ENCODE peak calls at places on chromosome 18, in eight cellular contexts. Y is A549, X is endothelial cell of umbilical vein, J is ovary, A is heart left ventricle, K is IMR-90, P is Peyer's patch, F is breast epithelium. S is an unnamed sample.
A peak's percentile ranks its signal among the peaks of the same experiment; 100 is the strongest.

GRCh38 chr18:65754121-65754520 is 3.3 kb downstream of the CDH7 start:
- DNase-seq in Y (no peak), X (no peak), J (no peak), A (no peak), K (no peak), P (no peak), F (no peak), S (no peak)

GRCh38 chr18:59268722-59269562 is 4.3 kb downstream of the RAX start:
- DNase-seq in Y (peak; percentile 58), X (no peak), J (no peak), A (no peak), K (no peak), P (no peak), F (no peak), S (no peak)

GRCh38 chr18:76075777-76076176 is 419.3 kb downstream of the ZNF516 start:
- DNase-seq in Y (no peak), X (no peak), J (no peak), A (no peak), K (no peak), P (no peak), F (no peak), S (no peak)

GRCh38 chr18:79117380-79117779 is 48.2 kb downstream of the ATP9B start:
- DNase-seq in Y (no peak), X (no peak), J (no peak), A (no peak), K (peak; percentile 18), P (no peak), F (no peak), S (no peak)

GRCh38 chr18:77250926-77251729 is 1.5 kb downstream of the GALR1 start:
- DNase-seq in Y (no peak), X (no peak), J (no peak), A (no peak), K (no peak), P (no peak), F (no peak), S (no peak)

GRCh38 chr18:48787523-48788151 is 163.1 kb downstream of the SMAD7 start:
- DNase-seq in Y (no peak), X (no peak), J (peak; percentile 11), A (peak; percentile 14), K (peak; percentile 23), P (peak; percentile 33), F (no peak), S (peak; percentile 11)

GRCh38 chr18:47881752-47882455 is 48.6 kb downstream of the SMAD2 start:
- DNase-seq in Y (peak; percentile 64), X (no peak), J (no peak), A (no peak), K (peak; percentile 61), P (no peak), F (peak; percentile 27), S (no peak)

GRCh38 chr18:62258606-62259005 is 66.5 kb upstream of the TNFRSF11A start:
- DNase-seq in Y (no peak), X (no peak), J (no peak), A (no peak), K (no peak), P (no peak), F (no peak), S (no peak)

GRCh38 chr18:5462227-5462626 is 81.6 kb downstream of the EPB41L3 start:
- DNase-seq in Y (no peak), X (no peak), J (no peak), A (no peak), K (no peak), P (no peak), F (no peak), S (no peak)

GRCh38 chr18:25169701-25170100 is 182.3 kb downstream of the ZNF521 start:
- DNase-seq in Y (no peak), X (no peak), J (no peak), A (no peak), K (peak; percentile 53), P (no peak), F (no peak), S (no peak)

GRCh38 chr18:26536032-26536431 is 12.3 kb downstream of the KCTD1 start:
- DNase-seq in Y (no peak), X (no peak), J (no peak), A (no peak), K (no peak), P (no peak), F (no peak), S (no peak)

GRCh38 chr18:8142131-8142711 is 467.0 kb upstream of the RAB12 start:
- DNase-seq in Y (no peak), X (peak; percentile 57), J (no peak), A (no peak), K (peak; percentile 72), P (no peak), F (no peak), S (no peak)

GRCh38 chr18:23143059-23143831 is 8.0 kb downstream of the CABLES1 start:
- DNase-seq in Y (no peak), X (no peak), J (no peak), A (no peak), K (no peak), P (peak; percentile 77), F (peak; percentile 70), S (peak; percentile 56)

GRCh38 chr18:70672581-70672980 is 383.7 kb downstream of the SOCS6 start:
- DNase-seq in Y (no peak), X (no peak), J (no peak), A (no peak), K (no peak), P (no peak), F (no peak), S (no peak)

GRCh38 chr18:49907346-49907929 is 94.1 kb upstream of the ACAA2 start:
- DNase-seq in Y (no peak), X (no peak), J (no peak), A (no peak), K (no peak), P (no peak), F (no peak), S (no peak)

GRCh38 chr18:11845653-11846052 is 5.6 kb upstream of the CHMP1B start:
- DNase-seq in Y (no peak), X (no peak), J (no peak), A (no peak), K (no peak), P (no peak), F (no peak), S (no peak)

GRCh38 chr18:80088823-80089222 is 20.2 kb upstream of the ADNP2 start:
- DNase-seq in Y (peak; percentile 4), X (no peak), J (no peak), A (no peak), K (no peak), P (no peak), F (no peak), S (no peak)

DNA sequence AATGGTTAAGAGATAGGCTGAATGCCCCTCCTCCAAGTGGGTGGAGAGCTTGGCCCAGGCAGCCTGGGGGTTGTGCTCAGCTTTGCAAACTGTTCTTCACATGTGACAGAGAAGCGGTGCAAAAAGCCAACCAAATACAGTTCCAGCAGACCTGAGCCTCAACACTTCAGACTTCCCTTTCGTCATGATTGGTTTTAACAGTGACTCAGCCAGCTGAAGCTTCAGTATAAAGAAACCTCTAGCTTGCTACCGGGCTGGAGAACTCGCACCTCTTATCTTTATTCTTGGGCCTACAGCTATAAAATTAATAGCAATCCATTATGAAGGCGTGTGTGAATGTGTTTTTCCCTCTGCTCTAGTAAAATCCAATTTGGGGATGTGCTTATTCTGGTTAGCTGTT is 20.0 kb downstream of the SETBP1 start:
- DNase-seq in Y (no peak), X (no peak), J (peak; percentile 45), A (no peak), K (no peak), P (no peak), F (no peak), S (peak; percentile 51)
- TF ChIP-seq POLR2A in Y (no peak), X (no peak), J (no peak), A (no peak), K (no peak), P (no peak), F (no peak), S (no peak)

GRCh38 chr18:46464926-46465655 is 191.9 kb downstream of the LOXHD1 start:
- DNase-seq in Y (no peak), X (no peak), J (no peak), A (no peak), K (no peak), P (no peak), F (no peak), S (no peak)

GRCh38 chr18:46469186-46469915 is 187.7 kb downstream of the LOXHD1 start:
- DNase-seq in Y (peak; percentile 13), X (no peak), J (no peak), A (no peak), K (no peak), P (no peak), F (peak; percentile 64), S (no peak)

GRCh38 chr18:46462523-46462922 is 194.5 kb downstream of the LOXHD1 start:
- DNase-seq in Y (no peak), X (no peak), J (no peak), A (no peak), K (no peak), P (no peak), F (no peak), S (no peak)

GRCh38 chr18:46468431-46469180 is 188.4 kb downstream of the LOXHD1 start:
- DNase-seq in Y (no peak), X (no peak), J (no peak), A (no peak), K (no peak), P (no peak), F (no peak), S (no peak)

DNA sequence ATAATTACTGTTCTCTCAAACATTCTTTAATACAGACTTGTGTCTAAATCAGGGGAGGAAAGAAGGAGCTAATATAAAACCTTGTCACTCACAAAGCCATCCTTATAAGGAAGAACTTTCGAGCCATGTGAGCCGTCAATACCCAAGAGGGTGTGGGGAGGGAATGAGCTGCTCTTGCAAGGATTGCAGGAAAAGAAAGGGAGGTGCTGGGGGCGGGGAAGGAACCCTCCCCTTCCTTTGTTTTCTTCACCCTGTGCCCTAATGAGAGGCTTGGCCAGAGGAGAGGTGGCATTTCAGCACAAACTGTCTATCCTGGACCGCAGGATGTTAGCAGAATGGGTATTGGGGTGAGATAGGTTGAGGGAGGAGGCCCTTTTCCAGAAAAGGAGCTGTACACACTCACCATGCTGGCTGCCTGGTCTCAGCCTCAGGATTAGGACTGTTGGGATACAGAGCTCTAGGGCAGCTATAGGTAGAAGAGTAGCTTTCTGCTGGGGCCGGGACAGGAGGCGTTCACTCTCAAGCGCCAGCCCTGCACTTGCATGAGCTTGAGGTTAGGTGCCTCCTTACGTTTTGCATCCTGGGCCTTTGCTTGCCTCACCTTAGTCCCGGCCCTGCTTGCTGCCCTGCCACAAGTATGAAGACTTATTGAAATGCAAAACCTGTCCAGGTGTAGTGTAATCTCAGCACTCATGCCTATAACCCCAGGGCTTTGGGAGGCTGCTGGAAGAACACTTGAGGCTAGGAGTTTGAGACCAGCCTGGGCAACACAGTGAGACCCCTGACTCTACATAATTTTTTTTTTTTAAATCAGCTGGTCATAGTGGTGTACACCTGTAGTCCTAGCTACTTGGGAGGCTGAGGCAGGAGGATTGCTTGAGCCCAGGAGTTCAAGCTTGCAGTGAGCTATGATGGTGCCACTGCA is 190.5 kb downstream of the LOXHD1 start:
- DNase-seq in Y (no peak), X (no peak), J (no peak), A (no peak), K (no peak), P (no peak), F (no peak), S (no peak)
- H3K27ac ChIP-seq in Y (no peak overlapping the region), X (no peak overlapping the region), J (no peak overlapping the region), A (no peak overlapping the region), K (no peak overlapping the region), P (no peak overlapping the region), F (peak overlapping the region; percentile 4), S (no peak overlapping the region)

GRCh38 chr18:3449702-3450357 is at the start of gene TGIF1:
- DNase-seq in Y (peak; percentile 84), X (peak; percentile 76), J (peak; percentile 86), A (peak; percentile 77), K (peak; percentile 77), P (peak; percentile 88), F (peak; percentile 89), S (peak; percentile 85)
- TF ChIP-seq POLR2A in Y (peak; percentile 66), X (peak; percentile 65), J (peak; percentile 57), A (no peak), K (peak; percentile 92), P (peak; percentile 73), F (no peak), S (peak; percentile 66)

GRCh38 chr18:31091350-31091749 is 10.9 kb downstream of the DSC2 start:
- DNase-seq in Y (no peak), X (no peak), J (no peak), A (no peak), K (no peak), P (no peak), F (no peak), S (no peak)
- H3K27ac ChIP-seq in Y (no peak overlapping the region), X (no peak overlapping the region), J (no peak overlapping the region), A (no peak overlapping the region), K (no peak overlapping the region), P (no peak overlapping the region), F (no peak overlapping the region), S (no peak overlapping the region)